ENCODE peak calls at places on chromosomes 1 and 21, in seven cellular contexts. C is NCI-H2029, X is cardiac muscle cell, L is ecto neural progenitor cell, T is T-helper 9 cell, Y is NCI-H2171, F is NCI-H1048. W is an unnamed sample.

GRCh38 chr1:19613075-19613748 is 30.9 kb upstream of the NBL1 start:
- DNase-seq in X (no peak), T (no peak), F (no peak), Y (no peak), L (no peak), C (no peak), W (no peak)

GRCh38 chr1:89464008-89464407 is 60.6 kb upstream of the LRRC8B start:
- DNase-seq in X (no peak), Y (no peak), L (no peak), C (no peak), T (no peak), F (no peak), W (no peak)

GRCh38 chr1:31607360-31607759 is 10.1 kb upstream of the HCRTR1 start:
- DNase-seq in C (no peak), X (no peak), Y (no peak), T (no peak), F (no peak), L (no peak), W (no peak)

GRCh38 chr1:159828916-159829634 is 2.4 kb downstream of the SLAMF8 start:
- DNase-seq in X (peak; percentile 24), F (no peak), Y (no peak), T (no peak), L (peak; percentile 68), C (no peak), W (no peak)

GRCh38 chr1:156627313-156627880 is 8.2 kb downstream of the HAPLN2 start:
- DNase-seq in L (no peak), Y (peak; percentile 66), C (peak; percentile 26), X (peak; percentile 47), F (no peak), T (no peak), W (peak; percentile 44)

GRCh38 chr21:36255650-36256047 is 64.3 kb upstream of the MORC3 start:
- DNase-seq in Y (no peak), X (no peak), C (no peak), F (no peak), T (no peak), L (no peak), W (no peak)

GRCh38 chr21:45580181-45580575 is 37.9 kb upstream of the SLC19A1 start:
- DNase-seq in T (no peak), Y (no peak), X (no peak), C (no peak), L (no peak), F (no peak), W (no peak)

GRCh38 chr1:151371340-151371739 is 1.2 kb downstream of the SELENBP1 start:
- DNase-seq in C (peak; percentile 53), L (no peak), X (peak; percentile 69), T (no peak), Y (no peak), F (no peak), W (no peak)

GRCh38 chr1:44621841-44622286 is 52.4 kb downstream of the TMEM53 start:
- DNase-seq in T (no peak), F (no peak), C (no peak), X (no peak), Y (no peak), L (no peak), W (no peak)

GRCh38 chr1:75723989-75724471 is 479 bp upstream of the ACADM start:
- DNase-seq in F (no peak), X (peak; percentile 88), C (peak; percentile 75), L (peak; percentile 90), Y (peak; percentile 65), T (peak; percentile 54), W (peak; percentile 82)

GRCh38 chr1:107866870-107867269 is 98.1 kb downstream of the VAV3 start:
- DNase-seq in F (no peak), C (no peak), Y (no peak), L (no peak), T (no peak), X (no peak), W (no peak)

GRCh38 chr1:213061263-213061662 is 10.2 kb downstream of the RPS6KC1 start:
- DNase-seq in L (no peak), C (no peak), Y (no peak), X (no peak), T (no peak), F (no peak), W (peak; percentile 26)

GRCh38 chr1:85137660-85138059 is 63.2 kb downstream of the SYDE2 start:
- DNase-seq in Y (peak; percentile 36), L (no peak), C (peak; percentile 95), T (no peak), X (no peak), F (no peak), W (peak; percentile 88)

GRCh38 chr1:206578959-206579358 is 33.3 kb downstream of the EIF2D start:
- DNase-seq in T (no peak), Y (no peak), X (no peak), F (no peak), L (no peak), C (no peak), W (no peak)

GRCh38 chr21:39727401-39728120 is 17.4 kb upstream of the IGSF5 start:
- DNase-seq in C (no peak), X (no peak), L (no peak), Y (no peak), T (no peak), F (no peak), W (no peak)

GRCh38 chr1:148379170-148379500 is 104.0 kb downstream of the PPIAL4G start:
- DNase-seq in Y (no peak), T (no peak), L (no peak), X (no peak), F (no peak), C (no peak), W (no peak)

GRCh38 chr1:29121951-29122661 is 1.6 kb downstream of the TMEM200B start:
- DNase-seq in L (peak; percentile 75), T (no peak), F (no peak), Y (no peak), X (peak; percentile 52), C (no peak), W (no peak)

GRCh38 chr1:85464497-85465098 is 361 bp downstream of the DDAH1 start:
- DNase-seq in Y (peak; percentile 35), X (peak; percentile 75), T (no peak), C (peak; percentile 46), F (no peak), L (peak; percentile 82), W (peak; percentile 65)

GRCh38 chr1:91402023-91402422 is 2.6 kb downstream of the HFM1 start:
- DNase-seq in X (peak; percentile 40), C (peak; percentile 64), T (no peak), F (no peak), L (no peak), Y (no peak), W (peak; percentile 13)

GRCh38 chr1:17926906-17927305 is 171.8 kb downstream of the ACTL8 start:
- DNase-seq in L (no peak), X (no peak), T (no peak), C (no peak), Y (peak; percentile 42), F (no peak), W (no peak)